ENCODE peak calls at places on chromosomes 7 and 10, in ten cellular contexts. D is RWPE1; O is breast epithelium; X is stimulated activated CD4-positive, alpha-beta T cell treated with anti-CD3 and anti-CD28 coated beads, Interleukin-15, amount 100 ng/mL, for 24 hours; G is GM12865; E is left cardiac atrium; V is CD4-positive, alpha-beta memory T cell; N is non-pigmented ciliary epithelial cell; B is left ventricle myocardium inferior; W is AG09309. M is an unnamed sample.

GRCh38 chr7:111485981-111486380 is 76.3 kb downstream of the IMMP2L start:
- DNase-seq in O (no peak), X (no peak), N (no peak), D (no peak), B (no peak), E (no peak), G (no peak), W (no peak), V (no peak), M (no peak)

GRCh38 chr10:65570143-65571010 is 1355.5 kb upstream of the LRRTM3 start:
- DNase-seq in N (no peak), X (no peak), O (no peak), G (peak; percentile 22), D (peak; percentile 20), V (no peak), E (peak; percentile 24), B (peak; percentile 31), W (no peak), M (no peak)

GRCh38 chr7:143229054-143229790 is 7.4 kb downstream of the TAS2R40 start:
- DNase-seq in B (no peak), O (no peak), G (no peak), X (no peak), V (no peak), N (no peak), D (no peak), W (no peak), E (no peak), M (no peak)

GRCh38 chr10:51706225-51706624 is 6.8 kb upstream of the CSTF2T start:
- DNase-seq in O (no peak), X (no peak), N (no peak), E (peak; percentile 82), W (peak; percentile 87), G (no peak), D (no peak), V (no peak), B (peak; percentile 70), M (no peak)

GRCh38 chr7:113026941-113027340 is 59.7 kb downstream of the GPR85 start:
- DNase-seq in W (peak; percentile 3), G (no peak), E (no peak), O (no peak), X (no peak), D (no peak), V (no peak), N (peak; percentile 11), B (no peak), M (no peak)

GRCh38 chr7:100122067-100122466 is 2.6 kb downstream of the CNPY4 start:
- DNase-seq in G (no peak), X (no peak), E (no peak), D (no peak), N (no peak), O (peak; percentile 61), B (no peak), W (no peak), V (no peak), M (no peak)

GRCh38 chr7:105112440-105113418 is 98.7 kb downstream of the KMT2E start:
- DNase-seq in N (no peak), X (no peak), W (no peak), D (peak; percentile 6), E (no peak), B (no peak), G (no peak), V (no peak), O (no peak), M (no peak)

GRCh38 chr7:50953820-50954219 is 171.1 kb upstream of the GRB10 start:
- DNase-seq in N (no peak), B (no peak), W (no peak), O (no peak), X (no peak), D (peak; percentile 21), V (no peak), E (no peak), G (no peak), M (no peak)

GRCh38 chr10:28470873-28471704 is 61.8 kb upstream of the WAC start:
- DNase-seq in N (no peak), X (no peak), V (no peak), G (no peak), B (no peak), W (peak; percentile 7), D (no peak), O (no peak), E (no peak), M (no peak)

GRCh38 chr10:5736591-5736990 is 52.0 kb downstream of the TASOR2 start:
- DNase-seq in O (no peak), N (no peak), V (no peak), X (no peak), W (no peak), B (no peak), D (no peak), G (no peak), E (no peak), M (no peak)

GRCh38 chr7:100942038-100942774 is 7.1 kb upstream of the MUC3A start:
- DNase-seq in B (no peak), W (peak; percentile 40), N (no peak), V (no peak), G (no peak), O (no peak), X (no peak), E (no peak), D (peak; percentile 38), M (no peak)

GRCh38 chr7:83452256-83452655 is 196.7 kb downstream of the SEMA3E start:
- DNase-seq in O (no peak), W (no peak), B (no peak), E (no peak), D (no peak), V (no peak), N (no peak), X (no peak), G (no peak), M (no peak)

GRCh38 chr7:69808401-69808800 is 210.1 kb downstream of the AUTS2 start:
- DNase-seq in B (no peak), V (no peak), W (no peak), G (no peak), D (no peak), O (no peak), E (no peak), X (no peak), N (no peak), M (no peak)

GRCh38 chr7:129517931-129518330 is 15.6 kb downstream of the SMKR1 start:
- DNase-seq in V (no peak), O (no peak), E (no peak), W (no peak), X (no peak), D (no peak), N (no peak), G (no peak), B (no peak), M (no peak)

GRCh38 chr10:111098679-111099437 is 22.0 kb downstream of the ADRA2A start:
- DNase-seq in D (no peak), W (no peak), B (no peak), X (no peak), E (no peak), N (no peak), O (no peak), V (no peak), G (peak; percentile 12), M (no peak)

GRCh38 chr7:22354462-22354861 is 2.5 kb downstream of the RAPGEF5 start:
- DNase-seq in E (no peak), X (no peak), V (no peak), G (no peak), W (no peak), D (no peak), B (no peak), O (no peak), N (no peak), M (no peak)

GRCh38 chr10:86757110-86757790 is 831 bp downstream of the BMPR1A start:
- DNase-seq in N (no peak), X (peak; percentile 41), G (peak; percentile 19), B (peak; percentile 25), D (peak; percentile 41), V (no peak), E (peak; percentile 51), O (no peak), W (no peak), M (no peak)

GRCh38 chr10:23081891-23082290 is 13.5 kb upstream of the MSRB2 start:
- DNase-seq in X (no peak), W (no peak), B (no peak), O (no peak), V (no peak), D (no peak), G (peak; percentile 34), E (no peak), N (no peak), M (peak; percentile 17)

GRCh38 chr10:78249690-78250089 is 216.0 kb downstream of the RPS24 start:
- DNase-seq in O (no peak), E (no peak), W (no peak), X (no peak), G (no peak), D (no peak), B (no peak), N (no peak), V (no peak), M (no peak)

GRCh38 chr7:156148995-156149394 is 336.7 kb upstream of the SHH start:
- DNase-seq in D (no peak), X (no peak), B (no peak), O (no peak), N (no peak), V (no peak), W (no peak), G (no peak), E (no peak), M (no peak)

GRCh38 chr7:133081119-133081604 is 728 bp downstream of the CHCHD3 start:
- DNase-seq in X (peak; percentile 31), B (peak; percentile 26), V (peak; percentile 39), W (no peak), N (no peak), O (no peak), D (peak; percentile 10), G (peak; percentile 26), E (peak; percentile 33), M (peak; percentile 12)

GRCh38 chr7:135210818-135211178 is 528 bp downstream of the WDR91 start:
- DNase-seq in N (no peak), B (no peak), O (no peak), V (no peak), X (peak; percentile 23), E (no peak), D (no peak), W (no peak), G (peak; percentile 35), M (peak; percentile 34)